ENCODE peak calls at places on chromosome 21, in eight cellular contexts. V is NCI-H2081; X is substantia nigra; K is HT1080; B is naive thymus-derived CD8-positive, alpha-beta T cell; Q is NCI-H187; C is stimulated activated CD4-positive, alpha-beta T cell treated with anti-CD3 and anti-CD28 coated beads, Interleukin-15, amount 100 ng/mL, for 1 hour; U is ELR. P is an unnamed sample.

GRCh38 chr21:25551548-25551947 is 55.7 kb downstream of the MRPL39 start:
- DNase-seq in U (no peak), X (no peak), Q (no peak), B (no peak), V (no peak), C (no peak), K (no peak), P (no peak)

GRCh38 chr21:16308269-16308668 is 578.5 kb downstream of the USP25 start:
- DNase-seq in Q (no peak), B (no peak), U (peak; percentile 24), C (no peak), X (no peak), V (no peak), K (peak; percentile 12), P (peak; percentile 81)

GRCh38 chr21:38824124-38824822 is 18.5 kb downstream of the ETS2 start:
- DNase-seq in X (no peak), V (no peak), U (peak; percentile 61), C (no peak), K (no peak), Q (no peak), B (no peak), P (peak; percentile 56)

GRCh38 chr21:42815217-42815616 is 64.1 kb downstream of the WDR4 start:
- DNase-seq in K (no peak), V (no peak), B (no peak), X (no peak), U (peak; percentile 34), Q (no peak), C (no peak), P (no peak)

GRCh38 chr21:28793043-28793442 is 199.6 kb downstream of the LTN1 start:
- DNase-seq in X (no peak), B (no peak), V (no peak), U (peak; percentile 27), K (no peak), Q (no peak), C (no peak), P (peak; percentile 21)

GRCh38 chr21:31354122-31354521 is 10.1 kb upstream of the TIAM1 start:
- DNase-seq in B (no peak), C (no peak), X (no peak), K (no peak), U (peak; percentile 3), Q (no peak), V (no peak), P (no peak)

GRCh38 chr21:43775795-43776430 is at the start of gene CSTB:
- DNase-seq in V (peak; percentile 44), C (peak; percentile 71), Q (peak; percentile 63), X (peak; percentile 92), B (peak; percentile 93), U (peak; percentile 69), K (peak; percentile 52), P (peak; percentile 50)

GRCh38 chr21:35226960-35227741 is 178.0 kb upstream of the RUNX1 start:
- DNase-seq in B (peak; percentile 68), U (no peak), K (no peak), Q (peak; percentile 95), X (no peak), V (peak; percentile 26), C (no peak), P (no peak)

GRCh38 chr21:31932470-31932764 is 59.6 kb downstream of the HUNK start:
- DNase-seq in K (no peak), C (no peak), B (no peak), Q (no peak), X (no peak), U (no peak), V (no peak), P (no peak)

GRCh38 chr21:38460171-38460742 is 38.0 kb downstream of the ERG start:
- DNase-seq in U (peak; percentile 29), V (no peak), C (no peak), B (no peak), Q (no peak), X (no peak), K (peak; percentile 58), P (peak; percentile 90)

GRCh38 chr21:25370311-25370744 is 237.0 kb downstream of the MRPL39 start:
- DNase-seq in X (no peak), C (no peak), K (peak; percentile 96), B (no peak), U (peak; percentile 97), V (no peak), Q (no peak), P (peak; percentile 99)

GRCh38 chr21:42385619-42386018 is 10.2 kb downstream of the TMPRSS3 start:
- DNase-seq in B (no peak), Q (no peak), K (no peak), V (no peak), X (no peak), U (no peak), C (no peak), P (no peak)

GRCh38 chr21:43025636-43026180 is 49.9 kb downstream of the CBS start:
- DNase-seq in K (no peak), U (peak; percentile 36), Q (no peak), V (no peak), B (no peak), X (no peak), C (no peak), P (peak; percentile 96)

GRCh38 chr21:25464275-25464674 is 143.0 kb downstream of the MRPL39 start:
- DNase-seq in X (no peak), U (no peak), V (no peak), K (peak; percentile 25), C (no peak), Q (no peak), B (no peak), P (no peak)

GRCh38 chr21:34881894-34882371 is 167.2 kb downstream of the RUNX1 start:
- DNase-seq in B (no peak), K (peak; percentile 88), C (no peak), X (no peak), Q (peak; percentile 64), V (no peak), U (peak; percentile 95), P (peak; percentile 86)

GRCh38 chr21:28136687-28137086 is 856.0 kb downstream of the LTN1 start:
- DNase-seq in U (no peak), B (no peak), Q (no peak), C (no peak), X (no peak), V (no peak), K (no peak), P (no peak)

GRCh38 chr21:17195965-17196364 is 316.9 kb upstream of the CXADR start:
- DNase-seq in V (no peak), B (no peak), X (no peak), K (no peak), Q (no peak), C (no peak), U (no peak), P (no peak)

GRCh38 chr21:36511484-36512227 is 31.7 kb upstream of the CLDN14 start:
- DNase-seq in V (no peak), K (peak; percentile 13), B (no peak), U (no peak), Q (no peak), C (no peak), X (no peak), P (no peak)

GRCh38 chr21:44626262-44626661 is 631 bp upstream of the KRTAP10-9 start:
- DNase-seq in K (no peak), Q (no peak), B (peak; percentile 32), X (no peak), U (no peak), C (no peak), V (no peak), P (no peak)

GRCh38 chr21:27083144-27083543 is 116.3 kb upstream of the ADAMTS5 start:
- DNase-seq in V (no peak), U (no peak), X (no peak), B (no peak), K (no peak), C (no peak), Q (no peak), P (no peak)

GRCh38 chr21:29384608-29385359 is 86.1 kb downstream of the BACH1 start:
- DNase-seq in U (no peak), Q (peak; percentile 13), C (no peak), V (no peak), X (no peak), K (no peak), B (no peak), P (no peak)

GRCh38 chr21:25564349-25564948 is 42.8 kb downstream of the MRPL39 start:
- DNase-seq in X (no peak), K (no peak), C (no peak), V (no peak), U (no peak), B (no peak), Q (no peak), P (no peak)

GRCh38 chr21:29322570-29322957 is 23.8 kb downstream of the BACH1 start:
- DNase-seq in B (no peak), U (no peak), Q (no peak), V (no peak), K (no peak), C (no peak), X (no peak), P (no peak)

GRCh38 chr21:44353200-44353970 is at the start of gene TRPM2:
- DNase-seq in Q (no peak), V (no peak), X (no peak), C (no peak), B (peak; percentile 64), K (no peak), U (no peak), P (peak; percentile 9)

GRCh38 chr21:38645282-38645681 is 147.0 kb upstream of the ERG start:
- DNase-seq in V (no peak), C (no peak), Q (no peak), X (no peak), K (peak; percentile 62), U (peak; percentile 89), B (no peak), P (peak; percentile 97)

GRCh38 chr21:21200103-21200938 is 202.1 kb downstream of the NCAM2 start:
- DNase-seq in V (no peak), B (no peak), C (no peak), Q (no peak), U (peak; percentile 98), X (no peak), K (peak; percentile 93), P (peak; percentile 98)

GRCh38 chr21:45590246-45590725 is 48.0 kb upstream of the SLC19A1 start:
- DNase-seq in Q (no peak), X (no peak), C (peak; percentile 54), V (no peak), U (no peak), B (peak; percentile 87), K (no peak), P (peak; percentile 34)

GRCh38 chr21:44253832-44254700 is 7.6 kb downstream of the DNMT3L start:
- DNase-seq in Q (no peak), K (no peak), C (no peak), U (no peak), X (no peak), B (no peak), V (no peak), P (no peak)

GRCh38 chr21:38268859-38269566 is 12.2 kb downstream of the KCNJ15 start:
- DNase-seq in K (no peak), B (no peak), X (no peak), U (no peak), V (no peak), C (no peak), Q (no peak), P (no peak)

GRCh38 chr21:45822429-45823099 is 159.0 kb upstream of the COL6A1 start:
- DNase-seq in V (no peak), Q (no peak), C (no peak), B (no peak), U (no peak), X (no peak), K (no peak), P (no peak)

GRCh38 chr21:14864211-14865021 is 200.4 kb downstream of the NRIP1 start:
- DNase-seq in K (peak; percentile 50), B (no peak), X (peak; percentile 45), U (peak; percentile 77), Q (no peak), C (no peak), V (peak; percentile 49), P (peak; percentile 80)

GRCh38 chr21:16069713-16070112 is 339.9 kb downstream of the USP25 start:
- DNase-seq in U (peak; percentile 22), B (no peak), Q (no peak), C (no peak), V (no peak), X (no peak), K (no peak), P (no peak)